ENCODE peak calls at places on chromosomes 2 and 18, in nine cellular contexts. One of them, this sample, is unnamed.

GRCh38 chr2:33426666-33427231 is 49.7 kb upstream of the RASGRP3 start:
- DNase-seq in foreskin fibroblast: peak
- DNase-seq in EH: peak
- DNase-seq in T1000: peak
- DNase-seq in kidney: no peak
- DNase-seq in activated naive CD4-positive, alpha-beta T cell treated with anti-CD3 and anti-CD28 coated beads, Interleukin-2, amount 50 U/mL, for 16 hours: no peak
- DNase-seq in HuH-7: no peak
- DNase-seq in coronary artery: no peak
- DNase-seq in NCI-H2029 treated with DMSO at 0.1 percent for 48 hours: peak
- DNase-seq in this sample: no peak

GRCh38 chr2:10058251-10059015 is 15.1 kb downstream of the KLF11 start:
- DNase-seq in foreskin fibroblast: no peak
- DNase-seq in EH: no peak
- DNase-seq in T1000: no peak
- DNase-seq in kidney: peak
- DNase-seq in activated naive CD4-positive, alpha-beta T cell treated with anti-CD3 and anti-CD28 coated beads, Interleukin-2, amount 50 U/mL, for 16 hours: no peak
- DNase-seq in HuH-7: no peak
- DNase-seq in coronary artery: no peak
- DNase-seq in NCI-H2029 treated with DMSO at 0.1 percent for 48 hours: no peak
- DNase-seq in this sample: peak

GRCh38 chr2:151085101-151085640 is 176.5 kb downstream of the RBM43 start:
- DNase-seq in foreskin fibroblast: peak
- DNase-seq in EH: no peak
- DNase-seq in T1000: no peak
- DNase-seq in kidney: no peak
- DNase-seq in activated naive CD4-positive, alpha-beta T cell treated with anti-CD3 and anti-CD28 coated beads, Interleukin-2, amount 50 U/mL, for 16 hours: no peak
- DNase-seq in HuH-7: no peak
- DNase-seq in coronary artery: no peak
- DNase-seq in NCI-H2029 treated with DMSO at 0.1 percent for 48 hours: no peak
- DNase-seq in this sample: no peak

GRCh38 chr18:63421514-63421913 is 762 bp downstream of the VPS4B start:
- DNase-seq in foreskin fibroblast: no peak
- DNase-seq in EH: peak
- DNase-seq in T1000: no peak
- DNase-seq in kidney: no peak
- DNase-seq in activated naive CD4-positive, alpha-beta T cell treated with anti-CD3 and anti-CD28 coated beads, Interleukin-2, amount 50 U/mL, for 16 hours: no peak
- DNase-seq in HuH-7: no peak
- DNase-seq in coronary artery: no peak
- DNase-seq in NCI-H2029 treated with DMSO at 0.1 percent for 48 hours: no peak
- DNase-seq in this sample: no peak

GRCh38 chr2:46411245-46411641 is 68.1 kb upstream of the TMEM247 start:
- DNase-seq in foreskin fibroblast: peak
- DNase-seq in EH: no peak
- DNase-seq in T1000: no peak
- DNase-seq in kidney: no peak
- DNase-seq in activated naive CD4-positive, alpha-beta T cell treated with anti-CD3 and anti-CD28 coated beads, Interleukin-2, amount 50 U/mL, for 16 hours: no peak
- DNase-seq in HuH-7: no peak
- DNase-seq in coronary artery: no peak
- DNase-seq in NCI-H2029 treated with DMSO at 0.1 percent for 48 hours: no peak
- DNase-seq in this sample: no peak

GRCh38 chr2:23502096-23502495 is 117.1 kb downstream of the KLHL29 start:
- DNase-seq in foreskin fibroblast: peak
- DNase-seq in EH: no peak
- DNase-seq in T1000: no peak
- DNase-seq in kidney: no peak
- DNase-seq in activated naive CD4-positive, alpha-beta T cell treated with anti-CD3 and anti-CD28 coated beads, Interleukin-2, amount 50 U/mL, for 16 hours: no peak
- DNase-seq in HuH-7: no peak
- DNase-seq in coronary artery: no peak
- DNase-seq in NCI-H2029 treated with DMSO at 0.1 percent for 48 hours: no peak
- DNase-seq in this sample: no peak

GRCh38 chr2:38922902-38923301 is 33.2 kb downstream of the ARHGEF33 start:
- DNase-seq in foreskin fibroblast: no peak
- DNase-seq in EH: no peak
- DNase-seq in T1000: no peak
- DNase-seq in kidney: no peak
- DNase-seq in activated naive CD4-positive, alpha-beta T cell treated with anti-CD3 and anti-CD28 coated beads, Interleukin-2, amount 50 U/mL, for 16 hours: no peak
- DNase-seq in HuH-7: no peak
- DNase-seq in coronary artery: no peak
- DNase-seq in NCI-H2029 treated with DMSO at 0.1 percent for 48 hours: no peak
- DNase-seq in this sample: no peak

GRCh38 chr2:196598846-196599245 is 40.7 kb upstream of the CCDC150 start:
- DNase-seq in foreskin fibroblast: no peak
- DNase-seq in EH: peak
- DNase-seq in T1000: no peak
- DNase-seq in kidney: no peak
- DNase-seq in activated naive CD4-positive, alpha-beta T cell treated with anti-CD3 and anti-CD28 coated beads, Interleukin-2, amount 50 U/mL, for 16 hours: no peak
- DNase-seq in HuH-7: no peak
- DNase-seq in coronary artery: no peak
- DNase-seq in NCI-H2029 treated with DMSO at 0.1 percent for 48 hours: no peak
- DNase-seq in this sample: no peak

GRCh38 chr18:74459877-74460276 is 2.8 kb upstream of the DIPK1C start:
- DNase-seq in foreskin fibroblast: peak
- DNase-seq in EH: peak
- DNase-seq in T1000: no peak
- DNase-seq in kidney: no peak
- DNase-seq in activated naive CD4-positive, alpha-beta T cell treated with anti-CD3 and anti-CD28 coated beads, Interleukin-2, amount 50 U/mL, for 16 hours: no peak
- DNase-seq in HuH-7: no peak
- DNase-seq in coronary artery: no peak
- DNase-seq in NCI-H2029 treated with DMSO at 0.1 percent for 48 hours: no peak
- DNase-seq in this sample: no peak

GRCh38 chr2:66389651-66390131 is 45.2 kb upstream of the MEIS1 start:
- DNase-seq in foreskin fibroblast: no peak
- DNase-seq in EH: peak
- DNase-seq in T1000: no peak
- DNase-seq in kidney: no peak
- DNase-seq in activated naive CD4-positive, alpha-beta T cell treated with anti-CD3 and anti-CD28 coated beads, Interleukin-2, amount 50 U/mL, for 16 hours: no peak
- DNase-seq in HuH-7: no peak
- DNase-seq in coronary artery: no peak
- DNase-seq in NCI-H2029 treated with DMSO at 0.1 percent for 48 hours: no peak
- DNase-seq in this sample: no peak

GRCh38 chr2:73081181-73081671 is 9.7 kb upstream of the SFXN5 start:
- DNase-seq in foreskin fibroblast: no peak
- DNase-seq in EH: no peak
- DNase-seq in T1000: no peak
- DNase-seq in kidney: no peak
- DNase-seq in activated naive CD4-positive, alpha-beta T cell treated with anti-CD3 and anti-CD28 coated beads, Interleukin-2, amount 50 U/mL, for 16 hours: no peak
- DNase-seq in HuH-7: no peak
- DNase-seq in coronary artery: no peak
- DNase-seq in NCI-H2029 treated with DMSO at 0.1 percent for 48 hours: no peak
- DNase-seq in this sample: peak

GRCh38 chr2:103172821-103173220 is 411.0 kb downstream of the TMEM182 start:
- DNase-seq in foreskin fibroblast: no peak
- DNase-seq in EH: no peak
- DNase-seq in T1000: no peak
- DNase-seq in kidney: no peak
- DNase-seq in activated naive CD4-positive, alpha-beta T cell treated with anti-CD3 and anti-CD28 coated beads, Interleukin-2, amount 50 U/mL, for 16 hours: no peak
- DNase-seq in HuH-7: no peak
- DNase-seq in coronary artery: no peak
- DNase-seq in NCI-H2029 treated with DMSO at 0.1 percent for 48 hours: no peak
- DNase-seq in this sample: no peak

GRCh38 chr2:1567556-1568344 is 154.5 kb downstream of the TPO start:
- DNase-seq in foreskin fibroblast: no peak
- DNase-seq in EH: no peak
- DNase-seq in T1000: no peak
- DNase-seq in kidney: no peak
- DNase-seq in activated naive CD4-positive, alpha-beta T cell treated with anti-CD3 and anti-CD28 coated beads, Interleukin-2, amount 50 U/mL, for 16 hours: no peak
- DNase-seq in HuH-7: no peak
- DNase-seq in coronary artery: no peak
- DNase-seq in NCI-H2029 treated with DMSO at 0.1 percent for 48 hours: no peak
- DNase-seq in this sample: no peak

GRCh38 chr2:159904565-159905281 is 106.7 kb upstream of the CD302 start:
- DNase-seq in foreskin fibroblast: peak
- DNase-seq in EH: peak
- DNase-seq in T1000: no peak
- DNase-seq in kidney: peak
- DNase-seq in activated naive CD4-positive, alpha-beta T cell treated with anti-CD3 and anti-CD28 coated beads, Interleukin-2, amount 50 U/mL, for 16 hours: peak
- DNase-seq in HuH-7: no peak
- DNase-seq in coronary artery: no peak
- DNase-seq in NCI-H2029 treated with DMSO at 0.1 percent for 48 hours: peak
- DNase-seq in this sample: peak

GRCh38 chr2:109428281-109428680 is 185.5 kb downstream of the SEPTIN10 start:
- DNase-seq in foreskin fibroblast: no peak
- DNase-seq in EH: no peak
- DNase-seq in T1000: no peak
- DNase-seq in kidney: peak
- DNase-seq in activated naive CD4-positive, alpha-beta T cell treated with anti-CD3 and anti-CD28 coated beads, Interleukin-2, amount 50 U/mL, for 16 hours: no peak
- DNase-seq in HuH-7: no peak
- DNase-seq in coronary artery: no peak
- DNase-seq in NCI-H2029 treated with DMSO at 0.1 percent for 48 hours: no peak
- DNase-seq in this sample: peak

GRCh38 chr2:98777076-98777475 is 46.1 kb upstream of the MGAT4A start:
- DNase-seq in foreskin fibroblast: no peak
- DNase-seq in EH: no peak
- DNase-seq in T1000: no peak
- DNase-seq in kidney: no peak
- DNase-seq in activated naive CD4-positive, alpha-beta T cell treated with anti-CD3 and anti-CD28 coated beads, Interleukin-2, amount 50 U/mL, for 16 hours: no peak
- DNase-seq in HuH-7: no peak
- DNase-seq in coronary artery: no peak
- DNase-seq in NCI-H2029 treated with DMSO at 0.1 percent for 48 hours: no peak
- DNase-seq in this sample: no peak

GRCh38 chr2:37688771-37689468 is 17.5 kb upstream of the CDC42EP3 start:
- DNase-seq in foreskin fibroblast: peak
- DNase-seq in EH: peak
- DNase-seq in T1000: peak
- DNase-seq in kidney: no peak
- DNase-seq in activated naive CD4-positive, alpha-beta T cell treated with anti-CD3 and anti-CD28 coated beads, Interleukin-2, amount 50 U/mL, for 16 hours: no peak
- DNase-seq in HuH-7: no peak
- DNase-seq in coronary artery: no peak
- DNase-seq in NCI-H2029 treated with DMSO at 0.1 percent for 48 hours: no peak
- DNase-seq in this sample: no peak

GRCh38 chr2:204010611-204011560 is 74.3 kb downstream of the ICOS start:
- DNase-seq in foreskin fibroblast: no peak
- DNase-seq in EH: no peak
- DNase-seq in T1000: no peak
- DNase-seq in kidney: no peak
- DNase-seq in activated naive CD4-positive, alpha-beta T cell treated with anti-CD3 and anti-CD28 coated beads, Interleukin-2, amount 50 U/mL, for 16 hours: no peak
- DNase-seq in HuH-7: no peak
- DNase-seq in coronary artery: no peak
- DNase-seq in NCI-H2029 treated with DMSO at 0.1 percent for 48 hours: no peak
- DNase-seq in this sample: no peak

GRCh38 chr2:191544511-191545062 is 133.3 kb upstream of the NABP1 start:
- DNase-seq in foreskin fibroblast: no peak
- DNase-seq in EH: no peak
- DNase-seq in T1000: no peak
- DNase-seq in kidney: no peak
- DNase-seq in activated naive CD4-positive, alpha-beta T cell treated with anti-CD3 and anti-CD28 coated beads, Interleukin-2, amount 50 U/mL, for 16 hours: no peak
- DNase-seq in HuH-7: no peak
- DNase-seq in coronary artery: no peak
- DNase-seq in NCI-H2029 treated with DMSO at 0.1 percent for 48 hours: no peak
- DNase-seq in this sample: no peak